ENCODE peak calls at places on chromosomes 2 and 18, in ten cellular contexts. Q, G, F, X, W, I, D, B, N and J are unnamed samples.

GRCh38 chr2:190318931-190319556 is 582 bp downstream of the HIBCH start:
- DNase-seq in I (peak), X (no peak), D (no peak), B (no peak), N (no peak), G (no peak), Q (peak), F (peak), W (peak), J (peak)

GRCh38 chr2:40716879-40717278 is 265.0 kb upstream of the SLC8A1 start:
- DNase-seq in G (no peak), D (no peak), F (peak), N (no peak), I (no peak), Q (peak), B (no peak), W (no peak), X (no peak), J (no peak)

GRCh38 chr2:240133401-240133800 is 2.7 kb downstream of the COPS9 start:
- DNase-seq in G (no peak), X (no peak), W (no peak), N (no peak), I (no peak), D (no peak), F (no peak), Q (no peak), B (no peak), J (no peak)

GRCh38 chr2:126507425-126507867 is 148.5 kb upstream of the GYPC start:
- DNase-seq in F (no peak), I (no peak), W (no peak), N (no peak), X (no peak), B (no peak), G (no peak), Q (no peak), D (no peak), J (no peak)

GRCh38 chr2:53104263-53104662 is 663.3 kb upstream of the CHAC2 start:
- DNase-seq in B (no peak), D (no peak), N (peak), F (peak), Q (peak), W (peak), X (no peak), I (no peak), G (no peak), J (no peak)

GRCh38 chr2:99692785-99693184 is 203.0 kb upstream of the REV1 start:
- DNase-seq in B (no peak), F (no peak), G (no peak), W (no peak), I (no peak), N (peak), Q (no peak), X (no peak), D (no peak), J (no peak)

GRCh38 chr2:105299290-105299689 is 30.2 kb downstream of the TGFBRAP1 start:
- DNase-seq in F (no peak), D (no peak), X (no peak), G (no peak), I (no peak), Q (no peak), N (peak), W (no peak), B (no peak), J (no peak)

GRCh38 chr18:9782073-9782857 is 74.2 kb downstream of the RAB31 start:
- DNase-seq in Q (peak), X (no peak), D (no peak), G (no peak), W (peak), F (peak), N (no peak), B (no peak), I (no peak), J (no peak)

GRCh38 chr2:147790580-147790979 is 54.2 kb upstream of the ACVR2A start:
- DNase-seq in W (no peak), F (no peak), B (no peak), X (no peak), G (no peak), N (no peak), D (no peak), Q (no peak), I (no peak), J (no peak)

GRCh38 chr2:128311755-128312341 is 6.8 kb downstream of the HS6ST1 start:
- DNase-seq in Q (no peak), B (no peak), F (no peak), D (no peak), N (no peak), X (no peak), I (peak), G (no peak), W (no peak), J (no peak)

GRCh38 chr2:35428548-35428947 is 927.0 kb upstream of the CRIM1 start:
- DNase-seq in G (peak), X (no peak), B (no peak), D (no peak), F (peak), Q (peak), W (no peak), N (peak), I (peak), J (peak)

GRCh38 chr2:170554278-170554955 is 160.7 kb upstream of the SP5 start:
- DNase-seq in G (no peak), B (no peak), F (peak), I (no peak), W (no peak), N (no peak), D (no peak), Q (peak), X (no peak), J (no peak)

GRCh38 chr18:54750350-54750749 is 77.9 kb upstream of the RAB27B start:
- DNase-seq in D (no peak), B (no peak), N (no peak), Q (no peak), F (no peak), W (no peak), X (no peak), G (no peak), I (no peak), J (no peak)

GRCh38 chr18:45802814-45803492 is 22.5 kb upstream of the SIGLEC15 start:
- DNase-seq in F (peak), B (no peak), X (no peak), I (no peak), Q (peak), N (no peak), G (no peak), D (no peak), W (no peak), J (peak)

GRCh38 chr2:68775272-68775847 is 40.7 kb downstream of the ARHGAP25 start:
- DNase-seq in D (no peak), F (no peak), I (no peak), W (no peak), N (no peak), B (no peak), G (no peak), Q (no peak), X (no peak), J (no peak)

GRCh38 chr2:70552501-70553333 is 909 bp downstream of the TGFA start:
- DNase-seq in B (no peak), W (peak), G (no peak), F (no peak), X (no peak), N (no peak), D (no peak), Q (peak), I (peak), J (peak)

GRCh38 chr18:2914185-2914584 is 67.4 kb downstream of the EMILIN2 start:
- DNase-seq in G (no peak), I (no peak), D (no peak), F (no peak), B (no peak), N (no peak), Q (no peak), W (no peak), X (no peak), J (peak)

GRCh38 chr2:45962522-45962921 is 311.0 kb downstream of the PRKCE start:
- DNase-seq in I (peak), N (no peak), B (no peak), F (peak), Q (peak), G (no peak), D (no peak), W (no peak), X (no peak), J (no peak)

GRCh38 chr18:26215247-26215970 is 10.8 kb upstream of the TAF4B start:
- DNase-seq in F (no peak), Q (no peak), I (no peak), X (no peak), W (no peak), N (no peak), B (peak), G (no peak), D (peak), J (no peak)

GRCh38 chr18:58175122-58175687 is 131.2 kb downstream of the NEDD4L start:
- DNase-seq in D (no peak), B (no peak), G (no peak), Q (no peak), I (no peak), N (no peak), X (no peak), W (no peak), F (no peak), J (peak)

GRCh38 chr18:44325903-44326650 is 354.6 kb upstream of the SETBP1 start:
- DNase-seq in D (no peak), X (no peak), G (peak), B (no peak), N (peak), W (peak), F (peak), I (peak), Q (peak), J (peak)

GRCh38 chr2:173122936-173123335 is 47.3 kb downstream of the MAP3K20 start:
- DNase-seq in G (no peak), X (no peak), I (no peak), F (peak), Q (no peak), N (no peak), D (no peak), B (no peak), W (no peak), J (no peak)

GRCh38 chr18:57819671-57820460 is 16.8 kb upstream of the ATP8B1 start:
- DNase-seq in B (no peak), N (peak), X (no peak), W (peak), I (peak), F (peak), G (no peak), Q (peak), D (no peak), J (peak)

GRCh38 chr2:8154936-8155335 is 526.9 kb upstream of the ID2 start:
- DNase-seq in B (peak), X (no peak), G (no peak), I (no peak), Q (no peak), N (no peak), W (no peak), D (no peak), F (peak), J (no peak)

GRCh38 chr2:15391771-15392170 is 169.4 kb downstream of the NBAS start:
- DNase-seq in G (no peak), F (no peak), N (no peak), Q (no peak), X (no peak), W (no peak), I (no peak), D (no peak), B (no peak), J (no peak)

GRCh38 chr2:37287966-37288365 is 36.7 kb downstream of the PRKD3 start:
- DNase-seq in W (peak), X (no peak), F (peak), Q (peak), N (no peak), G (no peak), B (no peak), D (no peak), I (peak), J (peak)

GRCh38 chr2:118807668-118808428 is 39.6 kb downstream of the EN1 start:
- DNase-seq in B (no peak), W (no peak), G (no peak), F (no peak), N (peak), D (no peak), X (no peak), I (no peak), Q (no peak), J (no peak)

GRCh38 chr2:186612555-186613440 is 22.9 kb downstream of the ITGAV start:
- DNase-seq in W (no peak), N (no peak), B (no peak), I (no peak), F (no peak), X (no peak), D (no peak), Q (no peak), G (no peak), J (no peak)

GRCh38 chr2:25310965-25311865 is 30.5 kb downstream of the DNMT3A start:
- DNase-seq in B (no peak), X (no peak), N (peak), I (peak), W (peak), F (no peak), Q (no peak), D (no peak), G (no peak), J (peak)

GRCh38 chr2:127386764-127387654 is 766 bp downstream of the MAP3K2 start:
- DNase-seq in G (peak), D (peak), Q (peak), B (peak), X (peak), N (peak), I (peak), F (peak), W (peak), J (peak)